ENCODE peak calls at places on chromosomes 13 and 19, in nine cellular contexts. One of them, this sample, is unnamed.

GRCh38 chr19:39319098-39319891 is 1.4 kb downstream of the LRFN1 start:
- DNase-seq in activated CD4-positive, alpha-beta T cell treated with anti-CD3 and anti-CD28 coated beads for 1 hour: no peak
- DNase-seq in posterior cingulate gyrus: no peak
- DNase-seq in IMR-90: no peak
- DNase-seq in Jurkat, Clone E6-1: no peak
- DNase-seq in fibroblast of pulmonary artery: no peak
- DNase-seq in effector memory CD8-positive, alpha-beta T cell: no peak
- DNase-seq in NCI-H1105 treated with DMSO at 0.1 percent for 48 hours: no peak
- DNase-seq in NCI-H1694 treated with DMSO at 0.1 percent for 48 hours: no peak
- DNase-seq in this sample: no peak

GRCh38 chr19:44924243-44924725 is 9.9 kb downstream of the APOC1 start:
- DNase-seq in activated CD4-positive, alpha-beta T cell treated with anti-CD3 and anti-CD28 coated beads for 1 hour: no peak
- DNase-seq in posterior cingulate gyrus: no peak
- DNase-seq in IMR-90: no peak
- DNase-seq in Jurkat, Clone E6-1: no peak
- DNase-seq in fibroblast of pulmonary artery: no peak
- DNase-seq in effector memory CD8-positive, alpha-beta T cell: no peak
- DNase-seq in NCI-H1105 treated with DMSO at 0.1 percent for 48 hours: no peak
- DNase-seq in NCI-H1694 treated with DMSO at 0.1 percent for 48 hours: no peak
- DNase-seq in this sample: no peak

GRCh38 chr19:8307965-8308866 is at the start of gene CD320:
- DNase-seq in activated CD4-positive, alpha-beta T cell treated with anti-CD3 and anti-CD28 coated beads for 1 hour: peak; percentile 75
- DNase-seq in posterior cingulate gyrus: peak; percentile 86
- DNase-seq in IMR-90: peak; percentile 87
- DNase-seq in Jurkat, Clone E6-1: peak; percentile 88
- DNase-seq in fibroblast of pulmonary artery: peak; percentile 90
- DNase-seq in effector memory CD8-positive, alpha-beta T cell: peak; percentile 83
- DNase-seq in NCI-H1105 treated with DMSO at 0.1 percent for 48 hours: peak; percentile 89
- DNase-seq in NCI-H1694 treated with DMSO at 0.1 percent for 48 hours: peak; percentile 74
- DNase-seq in this sample: peak; percentile 89

GRCh38 chr19:52190679-52191293 is 934 bp downstream of the PPP2R1A start:
- DNase-seq in activated CD4-positive, alpha-beta T cell treated with anti-CD3 and anti-CD28 coated beads for 1 hour: no peak
- DNase-seq in posterior cingulate gyrus: no peak
- DNase-seq in IMR-90: peak; percentile 46
- DNase-seq in Jurkat, Clone E6-1: no peak
- DNase-seq in fibroblast of pulmonary artery: peak; percentile 45
- DNase-seq in effector memory CD8-positive, alpha-beta T cell: no peak
- DNase-seq in NCI-H1105 treated with DMSO at 0.1 percent for 48 hours: peak; percentile 28
- DNase-seq in NCI-H1694 treated with DMSO at 0.1 percent for 48 hours: no peak
- DNase-seq in this sample: peak; percentile 52

GRCh38 chr19:46732966-46733692 is 12.7 kb upstream of the FKRP start:
- DNase-seq in activated CD4-positive, alpha-beta T cell treated with anti-CD3 and anti-CD28 coated beads for 1 hour: no peak
- DNase-seq in posterior cingulate gyrus: no peak
- DNase-seq in IMR-90: peak; percentile 44
- DNase-seq in Jurkat, Clone E6-1: no peak
- DNase-seq in fibroblast of pulmonary artery: no peak
- DNase-seq in effector memory CD8-positive, alpha-beta T cell: no peak
- DNase-seq in NCI-H1105 treated with DMSO at 0.1 percent for 48 hours: no peak
- DNase-seq in NCI-H1694 treated with DMSO at 0.1 percent for 48 hours: no peak
- DNase-seq in this sample: peak; percentile 84

GRCh38 chr19:46447824-46448223 is 19.1 kb upstream of the PNMA8C start:
- DNase-seq in activated CD4-positive, alpha-beta T cell treated with anti-CD3 and anti-CD28 coated beads for 1 hour: no peak
- DNase-seq in posterior cingulate gyrus: no peak
- DNase-seq in IMR-90: no peak
- DNase-seq in Jurkat, Clone E6-1: no peak
- DNase-seq in fibroblast of pulmonary artery: no peak
- DNase-seq in effector memory CD8-positive, alpha-beta T cell: no peak
- DNase-seq in NCI-H1105 treated with DMSO at 0.1 percent for 48 hours: no peak
- DNase-seq in NCI-H1694 treated with DMSO at 0.1 percent for 48 hours: no peak
- DNase-seq in this sample: no peak

GRCh38 chr13:93525087-93525486 is 298.5 kb downstream of the GPC6 start:
- DNase-seq in activated CD4-positive, alpha-beta T cell treated with anti-CD3 and anti-CD28 coated beads for 1 hour: no peak
- DNase-seq in posterior cingulate gyrus: no peak
- DNase-seq in IMR-90: no peak
- DNase-seq in Jurkat, Clone E6-1: no peak
- DNase-seq in fibroblast of pulmonary artery: no peak
- DNase-seq in effector memory CD8-positive, alpha-beta T cell: no peak
- DNase-seq in NCI-H1105 treated with DMSO at 0.1 percent for 48 hours: no peak
- DNase-seq in NCI-H1694 treated with DMSO at 0.1 percent for 48 hours: no peak
- DNase-seq in this sample: no peak

GRCh38 chr13:34025746-34026145 is 207.8 kb downstream of the RFC3 start:
- DNase-seq in activated CD4-positive, alpha-beta T cell treated with anti-CD3 and anti-CD28 coated beads for 1 hour: no peak
- DNase-seq in posterior cingulate gyrus: no peak
- DNase-seq in IMR-90: peak; percentile 8
- DNase-seq in Jurkat, Clone E6-1: no peak
- DNase-seq in fibroblast of pulmonary artery: peak; percentile 64
- DNase-seq in effector memory CD8-positive, alpha-beta T cell: no peak
- DNase-seq in NCI-H1105 treated with DMSO at 0.1 percent for 48 hours: no peak
- DNase-seq in NCI-H1694 treated with DMSO at 0.1 percent for 48 hours: no peak
- DNase-seq in this sample: peak; percentile 42